ENCODE peak calls at places on chromosome 4, in eight cellular contexts. One of them, this sample, is unnamed.

GRCh38 chr4:47786958-47787370 is 50.9 kb downstream of the CORIN start:
- DNase-seq in SK-N-SH: no peak
- DNase-seq in HepG2: peak
- DNase-seq in GM12878: peak
- DNase-seq in H1: no peak
- DNase-seq in K562: no peak
- DNase-seq in A549: no peak
- DNase-seq in IMR-90: no peak
- DNase-seq in this sample: no peak

GRCh38 chr4:78308517-78308916 is 243.1 kb upstream of the ANXA3 start:
- DNase-seq in K562: no peak
- DNase-seq in GM12878: no peak
- DNase-seq in HepG2: no peak
- DNase-seq in A549: no peak
- DNase-seq in SK-N-SH: no peak
- DNase-seq in H1: no peak
- DNase-seq in IMR-90: no peak
- DNase-seq in this sample: no peak

GRCh38 chr4:97656034-97656720 is 487.1 kb downstream of the STPG2 start:
- DNase-seq in A549: peak
- DNase-seq in SK-N-SH: no peak
- DNase-seq in K562: no peak
- DNase-seq in IMR-90: no peak
- DNase-seq in H1: no peak
- DNase-seq in GM12878: no peak
- DNase-seq in HepG2: no peak
- DNase-seq in this sample: peak

GRCh38 chr4:78876568-78877320 is 62.5 kb downstream of the PAQR3 start:
- DNase-seq in H1: no peak
- DNase-seq in SK-N-SH: no peak
- DNase-seq in A549: no peak
- DNase-seq in K562: no peak
- DNase-seq in HepG2: no peak
- DNase-seq in GM12878: no peak
- DNase-seq in IMR-90: peak
- DNase-seq in this sample: no peak

GRCh38 chr4:139593091-139593564 is 37.1 kb upstream of the SETD7 start:
- DNase-seq in A549: peak
- DNase-seq in H1: no peak
- DNase-seq in K562: no peak
- DNase-seq in GM12878: no peak
- DNase-seq in SK-N-SH: no peak
- DNase-seq in IMR-90: peak
- DNase-seq in HepG2: peak
- DNase-seq in this sample: no peak

GRCh38 chr4:38060829-38061431 is 100.7 kb downstream of the PTTG2 start:
- DNase-seq in IMR-90: peak
- DNase-seq in GM12878: no peak
- DNase-seq in H1: no peak
- DNase-seq in A549: no peak
- DNase-seq in SK-N-SH: peak
- DNase-seq in HepG2: no peak
- DNase-seq in K562: no peak
- DNase-seq in this sample: no peak

GRCh38 chr4:141501931-141502330 is 134.5 kb upstream of the IL15 start:
- DNase-seq in HepG2: no peak
- DNase-seq in SK-N-SH: no peak
- DNase-seq in GM12878: no peak
- DNase-seq in K562: no peak
- DNase-seq in H1: no peak
- DNase-seq in A549: no peak
- DNase-seq in IMR-90: peak
- DNase-seq in this sample: no peak

GRCh38 chr4:80422727-80423404 is 87.3 kb downstream of the CFAP299 start:
- DNase-seq in GM12878: no peak
- DNase-seq in A549: no peak
- DNase-seq in HepG2: no peak
- DNase-seq in H1: no peak
- DNase-seq in SK-N-SH: no peak
- DNase-seq in K562: no peak
- DNase-seq in IMR-90: no peak
- DNase-seq in this sample: no peak

GRCh38 chr4:11931266-11931665 is 502.6 kb upstream of the HS3ST1 start:
- DNase-seq in SK-N-SH: no peak
- DNase-seq in A549: no peak
- DNase-seq in K562: no peak
- DNase-seq in GM12878: no peak
- DNase-seq in HepG2: no peak
- DNase-seq in IMR-90: no peak
- DNase-seq in H1: no peak
- DNase-seq in this sample: no peak

GRCh38 chr4:10461091-10461849 is 4.0 kb upstream of the ZNF518B start:
- DNase-seq in SK-N-SH: peak
- DNase-seq in A549: peak
- DNase-seq in H1: peak
- DNase-seq in HepG2: no peak
- DNase-seq in GM12878: peak
- DNase-seq in IMR-90: peak
- DNase-seq in K562: peak
- DNase-seq in this sample: no peak

GRCh38 chr4:83252782-83253405 is 31.7 kb downstream of the COQ2 start:
- DNase-seq in A549: peak
- DNase-seq in IMR-90: peak
- DNase-seq in H1: peak
- DNase-seq in HepG2: peak
- DNase-seq in SK-N-SH: peak
- DNase-seq in K562: peak
- DNase-seq in GM12878: no peak
- DNase-seq in this sample: peak

GRCh38 chr4:167721574-167721973 is 370.8 kb upstream of the ANXA10 start:
- DNase-seq in HepG2: no peak
- DNase-seq in K562: no peak
- DNase-seq in A549: peak
- DNase-seq in SK-N-SH: no peak
- DNase-seq in H1: no peak
- DNase-seq in IMR-90: no peak
- DNase-seq in GM12878: no peak
- DNase-seq in this sample: no peak

GRCh38 chr4:74370912-74371311 is 6.0 kb downstream of the EREG start:
- DNase-seq in K562: peak
- DNase-seq in HepG2: peak
- DNase-seq in GM12878: no peak
- DNase-seq in H1: no peak
- DNase-seq in A549: peak
- DNase-seq in SK-N-SH: peak
- DNase-seq in IMR-90: peak
- DNase-seq in this sample: peak

GRCh38 chr4:101418055-101418454 is 70.7 kb upstream of the PPP3CA start:
- DNase-seq in H1: no peak
- DNase-seq in SK-N-SH: no peak
- DNase-seq in IMR-90: no peak
- DNase-seq in A549: no peak
- DNase-seq in GM12878: peak
- DNase-seq in HepG2: no peak
- DNase-seq in K562: no peak
- DNase-seq in this sample: no peak

GRCh38 chr4:137180349-137180748 is 351.9 kb downstream of the PCDH18 start:
- DNase-seq in H1: no peak
- DNase-seq in A549: peak
- DNase-seq in K562: no peak
- DNase-seq in HepG2: no peak
- DNase-seq in GM12878: no peak
- DNase-seq in SK-N-SH: no peak
- DNase-seq in IMR-90: no peak
- DNase-seq in this sample: peak

GRCh38 chr4:48194986-48195773 is 61.1 kb upstream of the TXK start:
- DNase-seq in A549: no peak
- DNase-seq in HepG2: no peak
- DNase-seq in K562: no peak
- DNase-seq in SK-N-SH: peak
- DNase-seq in IMR-90: peak
- DNase-seq in GM12878: no peak
- DNase-seq in H1: no peak
- DNase-seq in this sample: no peak

GRCh38 chr4:147388016-147388415 is 92.9 kb upstream of the EDNRA start:
- DNase-seq in GM12878: no peak
- DNase-seq in K562: no peak
- DNase-seq in SK-N-SH: no peak
- DNase-seq in H1: no peak
- DNase-seq in IMR-90: peak
- DNase-seq in A549: no peak
- DNase-seq in HepG2: no peak
- DNase-seq in this sample: no peak

GRCh38 chr4:118034061-118034785 is at the start of gene NDST3:
- DNase-seq in K562: peak
- DNase-seq in HepG2: peak
- DNase-seq in A549: peak
- DNase-seq in IMR-90: peak
- DNase-seq in SK-N-SH: peak
- DNase-seq in H1: peak
- DNase-seq in GM12878: no peak
- DNase-seq in this sample: peak

GRCh38 chr4:19776021-19776459 is 475.7 kb upstream of the SLIT2 start:
- DNase-seq in A549: peak
- DNase-seq in HepG2: no peak
- DNase-seq in IMR-90: peak
- DNase-seq in GM12878: no peak
- DNase-seq in H1: no peak
- DNase-seq in K562: no peak
- DNase-seq in SK-N-SH: no peak
- DNase-seq in this sample: peak

DNA sequence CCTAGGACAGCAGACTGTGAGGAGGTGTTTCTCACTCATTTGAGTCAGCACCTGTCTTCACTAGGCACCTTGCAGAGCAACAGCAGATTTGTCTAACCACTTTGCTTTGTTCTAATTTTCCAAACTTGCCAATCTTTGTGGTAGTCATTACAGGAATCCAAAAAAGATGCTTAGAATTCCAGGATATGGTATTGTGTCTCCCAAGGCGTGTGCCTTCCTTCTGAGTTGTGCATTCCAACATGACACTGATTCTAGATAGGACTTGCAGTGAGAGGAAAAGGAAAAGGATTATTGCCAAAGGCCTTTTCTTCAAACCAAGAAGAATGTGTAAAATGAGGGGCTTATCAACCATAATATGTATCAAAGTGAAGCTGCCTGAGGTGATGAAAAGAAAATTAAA is 126.2 kb downstream of the MAPK10 start:
- DNase-seq in GM12878: no peak
- DNase-seq in HepG2: no peak
- DNase-seq in SK-N-SH: no peak
- DNase-seq in H1: no peak
- DNase-seq in IMR-90: peak
- DNase-seq in A549: no peak
- DNase-seq in K562: no peak
- DNase-seq in this sample: no peak
- TF ChIP-seq RAD21 in GM12878: no peak
- TF ChIP-seq RAD21 in HepG2: no peak
- TF ChIP-seq RAD21 in SK-N-SH: no peak
- TF ChIP-seq RAD21 in H1: no peak
- TF ChIP-seq RAD21 in IMR-90: no peak
- TF ChIP-seq RAD21 in A549: no peak
- TF ChIP-seq RAD21 in K562: no peak
- TF ChIP-seq RAD21 in this sample: no peak

GRCh38 chr4:20944961-20945360 is 244.7 kb downstream of the PACRGL start:
- DNase-seq in A549: no peak
- DNase-seq in HepG2: no peak
- DNase-seq in IMR-90: no peak
- DNase-seq in GM12878: no peak
- DNase-seq in SK-N-SH: no peak
- DNase-seq in H1: no peak
- DNase-seq in K562: no peak
- DNase-seq in this sample: no peak
- TF ChIP-seq RAD21 in A549: no peak
- TF ChIP-seq RAD21 in HepG2: no peak
- TF ChIP-seq RAD21 in IMR-90: no peak
- TF ChIP-seq RAD21 in GM12878: no peak
- TF ChIP-seq RAD21 in SK-N-SH: no peak
- TF ChIP-seq RAD21 in H1: no peak
- TF ChIP-seq RAD21 in K562: no peak
- TF ChIP-seq RAD21 in this sample: no peak

GRCh38 chr4:159209249-159209648 is 106.4 kb downstream of the RAPGEF2 start:
- DNase-seq in SK-N-SH: no peak
- DNase-seq in H1: no peak
- DNase-seq in HepG2: peak
- DNase-seq in A549: no peak
- DNase-seq in GM12878: no peak
- DNase-seq in K562: no peak
- DNase-seq in IMR-90: no peak
- DNase-seq in this sample: no peak
- TF ChIP-seq RAD21 in SK-N-SH: no peak
- TF ChIP-seq RAD21 in H1: no peak
- TF ChIP-seq RAD21 in HepG2: no peak
- TF ChIP-seq RAD21 in A549: no peak
- TF ChIP-seq RAD21 in GM12878: no peak
- TF ChIP-seq RAD21 in K562: no peak
- TF ChIP-seq RAD21 in IMR-90: no peak
- TF ChIP-seq RAD21 in this sample: no peak

GRCh38 chr4:21474195-21474594 is 474.4 kb downstream of the KCNIP4 start:
- DNase-seq in SK-N-SH: no peak
- DNase-seq in HepG2: no peak
- DNase-seq in A549: no peak
- DNase-seq in H1: no peak
- DNase-seq in GM12878: no peak
- DNase-seq in IMR-90: no peak
- DNase-seq in K562: no peak
- DNase-seq in this sample: no peak

GRCh38 chr4:21470531-21470930 is 478.0 kb downstream of the KCNIP4 start:
- DNase-seq in A549: no peak
- DNase-seq in IMR-90: no peak
- DNase-seq in HepG2: no peak
- DNase-seq in SK-N-SH: peak
- DNase-seq in GM12878: no peak
- DNase-seq in H1: no peak
- DNase-seq in K562: no peak
- DNase-seq in this sample: no peak

GRCh38 chr4:21467551-21467950 is 481.0 kb downstream of the KCNIP4 start:
- DNase-seq in A549: no peak
- DNase-seq in H1: no peak
- DNase-seq in GM12878: no peak
- DNase-seq in K562: no peak
- DNase-seq in HepG2: no peak
- DNase-seq in IMR-90: no peak
- DNase-seq in SK-N-SH: no peak
- DNase-seq in this sample: no peak

DNA sequence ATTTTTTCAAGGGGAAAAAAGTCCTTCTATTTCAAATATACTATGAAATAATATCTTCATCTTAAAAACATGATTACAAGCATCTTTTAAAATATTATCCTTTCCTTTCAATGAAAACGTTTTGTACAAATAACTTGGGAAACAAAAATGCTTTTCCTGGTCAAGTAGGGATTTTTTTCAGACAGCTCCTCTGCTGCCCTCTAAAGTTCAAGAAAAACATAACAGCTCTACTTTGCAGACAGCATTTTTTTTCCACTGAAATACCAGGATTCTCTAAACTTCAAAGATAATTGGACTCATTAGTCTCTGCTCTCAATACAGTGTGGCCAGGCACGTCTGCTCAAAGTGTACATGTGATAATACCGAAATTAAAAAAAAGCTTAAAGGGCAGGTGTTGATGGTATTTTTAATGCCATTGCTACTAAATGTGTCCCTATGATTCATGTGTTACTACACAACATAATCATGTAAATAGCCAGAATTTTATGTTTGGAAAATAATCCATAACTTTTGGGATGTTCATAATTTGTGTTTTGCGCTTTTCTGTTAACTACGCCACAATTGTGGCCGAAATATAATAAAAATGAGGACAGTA is 479.0 kb downstream of the KCNIP4 start:
- DNase-seq in SK-N-SH: peak
- DNase-seq in IMR-90: no peak
- DNase-seq in K562: no peak
- DNase-seq in A549: no peak
- DNase-seq in H1: no peak
- DNase-seq in GM12878: no peak
- DNase-seq in HepG2: peak
- DNase-seq in this sample: no peak
- TF ChIP-seq RAD21 in SK-N-SH: peak
- TF ChIP-seq RAD21 in IMR-90: peak
- TF ChIP-seq RAD21 in K562: no peak
- TF ChIP-seq RAD21 in A549: peak
- TF ChIP-seq RAD21 in H1: peak
- TF ChIP-seq RAD21 in GM12878: peak
- TF ChIP-seq RAD21 in HepG2: no peak
- TF ChIP-seq RAD21 in this sample: peak

This sample was measured in HCT116.